ENCODE peak calls at places on chromosomes 4 and X, in nine cellular contexts. One of them, this sample, is unnamed.
A peak's percentile ranks its signal among the peaks of the same experiment; 100 is the strongest.

GRCh38 chr4:40749717-40750460 is at the start of gene NSUN7:
- DNase-seq in suprapubic skin: no peak
- DNase-seq in breast epithelium: peak; percentile 87
- DNase-seq in H1: peak; percentile 73
- DNase-seq in GM12878: no peak
- DNase-seq in heart left ventricle: peak; percentile 69
- DNase-seq in testis: peak; percentile 84
- DNase-seq in body of pancreas: peak; percentile 93
- DNase-seq in esophagus muscularis mucosa: no peak
- DNase-seq in this sample: no peak

GRCh38 chrX:107549504-107549903 is 78.8 kb upstream of the PRPS1 start:
- DNase-seq in testis: no peak
- DNase-seq in H1: no peak
- DNase-seq in breast epithelium: no peak
- DNase-seq in GM12878: no peak
- DNase-seq in heart left ventricle: no peak
- DNase-seq in esophagus muscularis mucosa: no peak
- DNase-seq in suprapubic skin: no peak
- DNase-seq in body of pancreas: no peak
- DNase-seq in this sample: no peak

GRCh38 chr4:104472766-104473165 is 21.9 kb downstream of the CXXC4 start:
- DNase-seq in H1: no peak
- DNase-seq in breast epithelium: no peak
- DNase-seq in body of pancreas: no peak
- DNase-seq in esophagus muscularis mucosa: no peak
- DNase-seq in heart left ventricle: no peak
- DNase-seq in testis: no peak
- DNase-seq in GM12878: no peak
- DNase-seq in suprapubic skin: no peak
- DNase-seq in this sample: no peak

GRCh38 chr4:23934915-23935314 is 45.1 kb upstream of the PPARGC1A start:
- DNase-seq in body of pancreas: peak; percentile 69
- DNase-seq in suprapubic skin: peak; percentile 87
- DNase-seq in H1: no peak
- DNase-seq in heart left ventricle: peak; percentile 64
- DNase-seq in GM12878: no peak
- DNase-seq in esophagus muscularis mucosa: no peak
- DNase-seq in breast epithelium: peak; percentile 76
- DNase-seq in testis: peak; percentile 48
- DNase-seq in this sample: no peak

GRCh38 chr4:24798036-24798610 is 2.8 kb downstream of the SOD3 start:
- DNase-seq in heart left ventricle: no peak
- DNase-seq in breast epithelium: no peak
- DNase-seq in H1: no peak
- DNase-seq in testis: no peak
- DNase-seq in suprapubic skin: peak; percentile 50
- DNase-seq in GM12878: no peak
- DNase-seq in body of pancreas: no peak
- DNase-seq in esophagus muscularis mucosa: peak; percentile 79
- DNase-seq in this sample: no peak

GRCh38 chrX:19569121-19569805 is 54.0 kb upstream of the MAP3K15 start:
- DNase-seq in body of pancreas: no peak
- DNase-seq in GM12878: no peak
- DNase-seq in heart left ventricle: no peak
- DNase-seq in breast epithelium: no peak
- DNase-seq in H1: no peak
- DNase-seq in suprapubic skin: no peak
- DNase-seq in testis: no peak
- DNase-seq in esophagus muscularis mucosa: no peak
- DNase-seq in this sample: no peak

GRCh38 chrX:120575379-120576114 is 14.8 kb upstream of the CUL4B start:
- DNase-seq in suprapubic skin: no peak
- DNase-seq in breast epithelium: no peak
- DNase-seq in GM12878: no peak
- DNase-seq in testis: peak; percentile 17
- DNase-seq in heart left ventricle: no peak
- DNase-seq in body of pancreas: no peak
- DNase-seq in esophagus muscularis mucosa: no peak
- DNase-seq in H1: no peak
- DNase-seq in this sample: no peak

GRCh38 chrX:35664838-35665237 is 133.3 kb upstream of the MAGEB16 start:
- DNase-seq in H1: no peak
- DNase-seq in body of pancreas: no peak
- DNase-seq in GM12878: no peak
- DNase-seq in heart left ventricle: no peak
- DNase-seq in testis: no peak
- DNase-seq in esophagus muscularis mucosa: no peak
- DNase-seq in breast epithelium: no peak
- DNase-seq in suprapubic skin: no peak
- DNase-seq in this sample: no peak

GRCh38 chr4:160848901-160849735 is 1314.7 kb downstream of the FSTL5 start:
- DNase-seq in breast epithelium: no peak
- DNase-seq in testis: no peak
- DNase-seq in suprapubic skin: no peak
- DNase-seq in body of pancreas: no peak
- DNase-seq in GM12878: no peak
- DNase-seq in H1: no peak
- DNase-seq in esophagus muscularis mucosa: no peak
- DNase-seq in heart left ventricle: no peak
- DNase-seq in this sample: no peak

GRCh38 chr4:8871417-8872401 is at the start of gene HMX1:
- DNase-seq in heart left ventricle: no peak
- DNase-seq in H1: no peak
- DNase-seq in breast epithelium: no peak
- DNase-seq in suprapubic skin: no peak
- DNase-seq in esophagus muscularis mucosa: no peak
- DNase-seq in GM12878: no peak
- DNase-seq in testis: peak; percentile 69
- DNase-seq in body of pancreas: no peak
- DNase-seq in this sample: no peak

GRCh38 chr4:168923526-168924194 is 86.4 kb downstream of the CBR4 start:
- DNase-seq in body of pancreas: peak; percentile 73
- DNase-seq in H1: no peak
- DNase-seq in GM12878: peak; percentile 31
- DNase-seq in heart left ventricle: no peak
- DNase-seq in suprapubic skin: no peak
- DNase-seq in breast epithelium: no peak
- DNase-seq in testis: peak; percentile 77
- DNase-seq in esophagus muscularis mucosa: no peak
- DNase-seq in this sample: no peak

GRCh38 chrX:22922961-22923360 is 76.8 kb upstream of the DDX53 start:
- DNase-seq in suprapubic skin: no peak
- DNase-seq in testis: peak; percentile 32
- DNase-seq in heart left ventricle: no peak
- DNase-seq in body of pancreas: peak; percentile 25
- DNase-seq in GM12878: no peak
- DNase-seq in esophagus muscularis mucosa: no peak
- DNase-seq in breast epithelium: no peak
- DNase-seq in H1: no peak
- DNase-seq in this sample: no peak

GRCh38 chr4:1772869-1773538 is 20.1 kb upstream of the FGFR3 start:
- DNase-seq in GM12878: no peak
- DNase-seq in body of pancreas: peak; percentile 54
- DNase-seq in breast epithelium: no peak
- DNase-seq in heart left ventricle: no peak
- DNase-seq in H1: no peak
- DNase-seq in esophagus muscularis mucosa: no peak
- DNase-seq in suprapubic skin: no peak
- DNase-seq in testis: no peak
- DNase-seq in this sample: no peak

GRCh38 chr4:1775731-1776500 is 17.2 kb upstream of the FGFR3 start:
- DNase-seq in esophagus muscularis mucosa: no peak
- DNase-seq in testis: no peak
- DNase-seq in suprapubic skin: no peak
- DNase-seq in body of pancreas: no peak
- DNase-seq in H1: no peak
- DNase-seq in heart left ventricle: no peak
- DNase-seq in GM12878: no peak
- DNase-seq in breast epithelium: no peak
- DNase-seq in this sample: no peak

GRCh38 chr4:1771555-1772305 is 21.4 kb upstream of the FGFR3 start:
- DNase-seq in body of pancreas: no peak
- DNase-seq in heart left ventricle: no peak
- DNase-seq in GM12878: no peak
- DNase-seq in testis: no peak
- DNase-seq in suprapubic skin: no peak
- DNase-seq in H1: no peak
- DNase-seq in breast epithelium: no peak
- DNase-seq in esophagus muscularis mucosa: no peak
- DNase-seq in this sample: no peak

GRCh38 chr4:1776521-1777161 is 16.5 kb upstream of the FGFR3 start:
- DNase-seq in breast epithelium: no peak
- DNase-seq in body of pancreas: peak; percentile 59
- DNase-seq in testis: no peak
- DNase-seq in heart left ventricle: no peak
- DNase-seq in GM12878: no peak
- DNase-seq in suprapubic skin: no peak
- DNase-seq in esophagus muscularis mucosa: no peak
- DNase-seq in H1: no peak
- DNase-seq in this sample: no peak

DNA sequence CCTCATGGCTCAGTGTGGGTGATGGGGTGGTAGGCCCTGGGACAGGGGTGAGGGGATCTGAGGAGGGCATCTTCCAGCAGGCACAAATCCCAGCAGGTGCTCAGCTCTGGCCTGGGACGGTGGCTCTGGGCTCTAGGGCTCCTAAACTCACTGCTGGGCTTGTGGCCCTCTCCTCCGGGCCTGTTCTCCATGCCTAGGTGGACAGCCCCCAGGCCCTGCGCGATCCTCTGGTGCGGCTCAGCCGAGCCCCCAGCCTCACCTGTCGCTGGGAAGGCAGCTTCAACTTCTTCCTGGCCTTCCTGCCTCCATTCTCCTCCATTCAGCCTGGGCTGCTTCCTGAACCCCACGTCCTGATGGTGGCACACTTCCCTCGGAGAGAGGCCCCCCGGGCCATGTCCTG is 19.3 kb upstream of the FGFR3 start:
- DNase-seq in H1: no peak
- DNase-seq in GM12878: no peak
- DNase-seq in heart left ventricle: no peak
- DNase-seq in breast epithelium: no peak
- DNase-seq in body of pancreas: no peak
- DNase-seq in testis: no peak
- DNase-seq in suprapubic skin: no peak
- DNase-seq in esophagus muscularis mucosa: no peak
- DNase-seq in this sample: no peak
- H3K4me1 ChIP-seq in H1: peaks cover 38% of the 10 kb centered on the region
- H3K4me1 ChIP-seq in GM12878: peaks cover 9% of the 10 kb centered on the region
- H3K4me1 ChIP-seq in heart left ventricle: no peaks in the 10 kb centered on the region
- H3K4me1 ChIP-seq in breast epithelium: no peaks in the 10 kb centered on the region
- H3K4me1 ChIP-seq in body of pancreas: peaks cover 93% of the 10 kb centered on the region
- H3K4me1 ChIP-seq in testis: no peaks in the 10 kb centered on the region
- H3K4me1 ChIP-seq in suprapubic skin: peaks cover 65% of the 10 kb centered on the region
- H3K4me1 ChIP-seq in esophagus muscularis mucosa: no peaks in the 10 kb centered on the region
- H3K4me1 ChIP-seq in this sample: peaks cover 71% of the 10 kb centered on the region

GRCh38 chrX:153649178-153649914 is 2.3 kb downstream of the DUSP9 start:
- DNase-seq in body of pancreas: peak; percentile 32
- DNase-seq in breast epithelium: peak; percentile 2
- DNase-seq in heart left ventricle: peak; percentile 50
- DNase-seq in esophagus muscularis mucosa: no peak
- DNase-seq in suprapubic skin: peak; percentile 26
- DNase-seq in testis: no peak
- DNase-seq in GM12878: no peak
- DNase-seq in H1: no peak
- DNase-seq in this sample: no peak
- TF ChIP-seq CTCF in body of pancreas: no peak
- TF ChIP-seq CTCF in breast epithelium: no peak
- TF ChIP-seq CTCF in heart left ventricle: peak; percentile 36
- TF ChIP-seq CTCF in esophagus muscularis mucosa: no peak
- TF ChIP-seq CTCF in suprapubic skin: peak; percentile 6
- TF ChIP-seq CTCF in testis: no peak
- TF ChIP-seq CTCF in GM12878: peak; percentile 64
- TF ChIP-seq CTCF in H1: peak; percentile 54
- TF ChIP-seq CTCF in this sample: no peak

GRCh38 chrX:131572372-131573014 is 28.6 kb downstream of the OR13H1 start:
- DNase-seq in testis: no peak
- DNase-seq in breast epithelium: no peak
- DNase-seq in suprapubic skin: no peak
- DNase-seq in GM12878: no peak
- DNase-seq in H1: no peak
- DNase-seq in heart left ventricle: no peak
- DNase-seq in body of pancreas: no peak
- DNase-seq in esophagus muscularis mucosa: no peak
- DNase-seq in this sample: no peak

GRCh38 chrX:131577433-131577832 is 33.6 kb downstream of the OR13H1 start:
- DNase-seq in testis: no peak
- DNase-seq in heart left ventricle: no peak
- DNase-seq in esophagus muscularis mucosa: no peak
- DNase-seq in H1: no peak
- DNase-seq in suprapubic skin: no peak
- DNase-seq in body of pancreas: no peak
- DNase-seq in breast epithelium: no peak
- DNase-seq in GM12878: no peak
- DNase-seq in this sample: no peak

GRCh38 chrX:131577999-131578734 is 34.3 kb downstream of the OR13H1 start:
- DNase-seq in body of pancreas: no peak
- DNase-seq in breast epithelium: no peak
- DNase-seq in suprapubic skin: no peak
- DNase-seq in testis: no peak
- DNase-seq in esophagus muscularis mucosa: no peak
- DNase-seq in heart left ventricle: no peak
- DNase-seq in H1: no peak
- DNase-seq in GM12878: no peak
- DNase-seq in this sample: no peak
- TF ChIP-seq POLR2A in body of pancreas: no peak
- TF ChIP-seq POLR2A in breast epithelium: no peak
- TF ChIP-seq POLR2A in suprapubic skin: no peak
- TF ChIP-seq POLR2A in testis: no peak
- TF ChIP-seq POLR2A in esophagus muscularis mucosa: no peak
- TF ChIP-seq POLR2A in heart left ventricle: no peak
- TF ChIP-seq POLR2A in H1: no peak
- TF ChIP-seq POLR2A in GM12878: no peak
- TF ChIP-seq POLR2A in this sample: no peak

GRCh38 chr4:87044511-87045369 is 109.9 kb downstream of the AFF1 start:
- DNase-seq in GM12878: no peak
- DNase-seq in testis: no peak
- DNase-seq in body of pancreas: no peak
- DNase-seq in esophagus muscularis mucosa: peak; percentile 84
- DNase-seq in H1: no peak
- DNase-seq in suprapubic skin: no peak
- DNase-seq in breast epithelium: no peak
- DNase-seq in heart left ventricle: no peak
- DNase-seq in this sample: no peak

GRCh38 chr4:87041142-87041541 is 106.3 kb downstream of the AFF1 start:
- DNase-seq in H1: no peak
- DNase-seq in testis: no peak
- DNase-seq in suprapubic skin: no peak
- DNase-seq in GM12878: no peak
- DNase-seq in heart left ventricle: no peak
- DNase-seq in esophagus muscularis mucosa: peak; percentile 92
- DNase-seq in breast epithelium: no peak
- DNase-seq in body of pancreas: no peak
- DNase-seq in this sample: no peak

GRCh38 chr4:87045659-87046058 is 110.8 kb downstream of the AFF1 start:
- DNase-seq in H1: no peak
- DNase-seq in heart left ventricle: no peak
- DNase-seq in esophagus muscularis mucosa: peak; percentile 70
- DNase-seq in GM12878: no peak
- DNase-seq in suprapubic skin: no peak
- DNase-seq in body of pancreas: no peak
- DNase-seq in testis: no peak
- DNase-seq in breast epithelium: no peak
- DNase-seq in this sample: no peak

GRCh38 chr4:87042221-87042620 is 107.4 kb downstream of the AFF1 start:
- DNase-seq in testis: no peak
- DNase-seq in GM12878: no peak
- DNase-seq in breast epithelium: no peak
- DNase-seq in heart left ventricle: no peak
- DNase-seq in suprapubic skin: no peak
- DNase-seq in esophagus muscularis mucosa: peak; percentile 37
- DNase-seq in body of pancreas: no peak
- DNase-seq in H1: no peak
- DNase-seq in this sample: no peak

GRCh38 chr4:87042986-87043820 is 108.4 kb downstream of the AFF1 start:
- DNase-seq in heart left ventricle: no peak
- DNase-seq in suprapubic skin: no peak
- DNase-seq in esophagus muscularis mucosa: peak; percentile 83
- DNase-seq in testis: no peak
- DNase-seq in H1: no peak
- DNase-seq in GM12878: no peak
- DNase-seq in body of pancreas: no peak
- DNase-seq in breast epithelium: no peak
- DNase-seq in this sample: no peak
- H3K4me1 ChIP-seq in heart left ventricle: peaks cover 74% of the 10 kb centered on the region
- H3K4me1 ChIP-seq in suprapubic skin: peaks cover 77% of the 10 kb centered on the region
- H3K4me1 ChIP-seq in esophagus muscularis mucosa: peaks cover 94% of the 10 kb centered on the region
- H3K4me1 ChIP-seq in testis: peaks cover 27% of the 10 kb centered on the region
- H3K4me1 ChIP-seq in H1: peaks cover 22% of the 10 kb centered on the region
- H3K4me1 ChIP-seq in GM12878: peaks cover 32% of the 10 kb centered on the region
- H3K4me1 ChIP-seq in body of pancreas: peaks cover 72% of the 10 kb centered on the region
- H3K4me1 ChIP-seq in breast epithelium: no peaks in the 10 kb centered on the region
- H3K4me1 ChIP-seq in this sample: peaks cover 45% of the 10 kb centered on the region

This sample was measured in esophagus squamous epithelium.